ENCODE peak calls at places on chromosomes 7 and 10, in nine cellular contexts. U is iris pigment epithelial cell, K is gastrocnemius medialis, D is NCI-H1694 treated with DMSO at 0.1 percent for 48 hours, T is RWPE2, P is AG08396, E is COR-L47, L is fibroblast of villous mesenchyme, C is RPMI7951. O is an unnamed sample.

GRCh38 chr10:28459453-28460144 is 73.3 kb upstream of the WAC start:
- DNase-seq in D (no peak), U (no peak), T (no peak), K (no peak), P (no peak), L (no peak), E (no peak), C (no peak), O (peak; percentile 45)

GRCh38 chr10:74738985-74739567 is 87.3 kb upstream of the KAT6B start:
- DNase-seq in L (peak; percentile 28), P (no peak), C (no peak), D (no peak), T (no peak), U (peak; percentile 34), K (no peak), E (no peak), O (no peak)

GRCh38 chr10:124000792-124001201 is 92.6 kb downstream of the CHST15 start:
- DNase-seq in U (no peak), E (no peak), L (no peak), C (peak; percentile 94), T (no peak), K (no peak), P (no peak), D (no peak), O (no peak)

GRCh38 chr7:82542665-82543064 is 99.1 kb upstream of the CACNA2D1 start:
- DNase-seq in K (no peak), L (peak; percentile 59), E (no peak), C (peak; percentile 45), P (peak; percentile 43), D (no peak), U (peak; percentile 97), T (no peak), O (no peak)

GRCh38 chr7:158239290-158239981 is 348.2 kb downstream of the PTPRN2 start:
- DNase-seq in T (no peak), C (peak; percentile 13), E (peak; percentile 66), P (no peak), D (no peak), U (peak; percentile 3), L (no peak), K (no peak), O (no peak)

GRCh38 chr10:42594246-42594650 is 44.1 kb downstream of the ZNF33B start:
- DNase-seq in E (no peak), L (peak; percentile 85), U (peak; percentile 86), T (no peak), K (no peak), C (no peak), D (no peak), P (no peak), O (no peak)

GRCh38 chr10:71569775-71570588 is 149.6 kb downstream of the C10orf105 start:
- DNase-seq in P (peak; percentile 75), D (peak; percentile 26), E (no peak), L (peak; percentile 43), C (peak; percentile 20), U (peak; percentile 28), K (peak; percentile 45), T (no peak), O (peak; percentile 86)

GRCh38 chr10:115654961-115655360 is 561.8 kb downstream of the ATRNL1 start:
- DNase-seq in D (no peak), C (no peak), K (no peak), L (no peak), U (peak; percentile 15), P (no peak), E (no peak), T (no peak), O (no peak)

GRCh38 chr10:34323197-34323596 is 491.9 kb downstream of the PARD3 start:
- DNase-seq in U (peak; percentile 52), D (no peak), L (no peak), E (no peak), P (no peak), T (no peak), C (peak; percentile 16), K (no peak), O (no peak)